ENCODE peak calls at places on chromosome 21, in four cellular contexts. I is caudate nucleus, Q is K562, Y is OCI-M1. R is an unnamed sample.

GRCh38 chr21:28294046-28294445 is 698.6 kb downstream of the LTN1 start:
- DNase-seq in I (no peak), Q (no peak), Y (no peak), R (no peak)

GRCh38 chr21:44753357-44753756 is 42.0 kb upstream of the TSPEAR start:
- DNase-seq in I (no peak), Q (no peak), Y (no peak), R (no peak)

GRCh38 chr21:37047079-37047478 is 25.8 kb downstream of the PIGP start:
- DNase-seq in I (no peak), Q (no peak), Y (no peak), R (no peak)

GRCh38 chr21:43778469-43779335 is 2.6 kb upstream of the CSTB start:
- DNase-seq in I (no peak), Q (no peak), Y (peak; percentile 50), R (no peak)

GRCh38 chr21:32209580-32209979 is 69.3 kb downstream of the MIS18A start:
- DNase-seq in I (no peak), Q (no peak), Y (no peak), R (no peak)

GRCh38 chr21:15400905-15401304 is 328.9 kb upstream of the USP25 start:
- DNase-seq in I (no peak), Q (no peak), Y (no peak), R (no peak)

GRCh38 chr21:33059319-33059894 is 10.5 kb upstream of the OLIG1 start:
- DNase-seq in I (no peak), Q (no peak), Y (peak; percentile 43), R (no peak)

GRCh38 chr21:41112740-41113692 is 54.9 kb upstream of the BACE2 start:
- DNase-seq in I (no peak), Q (no peak), Y (peak; percentile 87), R (no peak)

GRCh38 chr21:37551406-37552355 is 185.1 kb downstream of the DYRK1A start:
- DNase-seq in I (no peak), Q (no peak), Y (no peak), R (no peak)

GRCh38 chr21:45949928-45950739 is 31.4 kb upstream of the COL6A1 start:
- DNase-seq in I (no peak), Q (no peak), Y (no peak), R (no peak)

GRCh38 chr21:28336299-28336698 is 656.4 kb downstream of the LTN1 start:
- DNase-seq in I (no peak), Q (no peak), Y (peak; percentile 85), R (no peak)

R was measured in HEK293T.